ENCODE peak calls at places on chromosomes 5 and 9, in four cellular contexts. L is WTC11, S is HepG2, N is K562. O is an unnamed sample.

GRCh38 chr9:35716236-35716635 is 15.8 kb downstream of the TLN1 start:
- DNase-seq in S (no peak), N (no peak), L (no peak), O (no peak)

GRCh38 chr9:105050296-105050695 is 122.3 kb upstream of the ABCA1 start:
- DNase-seq in S (no peak), L (no peak), N (no peak), O (no peak)

GRCh38 chr5:102911973-102912372 is 156.9 kb downstream of the PAM start:
- DNase-seq in N (no peak), L (no peak), S (no peak), O (no peak)

GRCh38 chr9:92669527-92669889 is 423 bp downstream of the IPPK start:
- DNase-seq in S (no peak), L (peak), N (peak), O (peak)

GRCh38 chr5:95963650-95964410 is 2.2 kb upstream of the ELL2 start:
- DNase-seq in N (peak), L (no peak), S (no peak), O (no peak)

GRCh38 chr5:155193018-155193417 is 179.5 kb downstream of the KIF4B start:
- DNase-seq in N (no peak), L (no peak), S (no peak), O (no peak)

GRCh38 chr5:96101358-96102089 is 139.9 kb upstream of the ELL2 start:
- DNase-seq in L (no peak), S (no peak), N (no peak), O (no peak)

GRCh38 chr9:131642496-131643083 is 97.3 kb downstream of the PRRT1B start:
- DNase-seq in S (no peak), N (no peak), L (no peak), O (no peak)

GRCh38 chr9:130667117-130667430 is 2.7 kb downstream of the PRDM12 start:
- DNase-seq in N (no peak), S (no peak), L (no peak), O (no peak)

GRCh38 chr9:110214090-110214489 is 6.1 kb upstream of the C9orf152 start:
- DNase-seq in S (peak), L (no peak), N (no peak), O (no peak)

GRCh38 chr5:112163435-112163834 is 255.6 kb downstream of the EPB41L4A start:
- DNase-seq in L (no peak), S (no peak), N (no peak), O (no peak)

GRCh38 chr5:112160652-112161391 is 258.3 kb downstream of the EPB41L4A start:
- DNase-seq in S (peak), N (peak), L (peak), O (peak)

GRCh38 chr5:112161392-112161748 is 257.7 kb downstream of the EPB41L4A start:
- DNase-seq in N (no peak), L (no peak), S (no peak), O (no peak)

GRCh38 chr5:112156211-112156610 is 262.9 kb downstream of the EPB41L4A start:
- DNase-seq in L (no peak), N (no peak), S (no peak), O (no peak)

GRCh38 chr5:112159435-112159834 is 259.6 kb downstream of the EPB41L4A start:
- DNase-seq in N (no peak), S (no peak), L (no peak), O (no peak)
- TF ChIP-seq ELF4 in N (no peak), S (no peak), L (no peak), O (no peak)

GRCh38 chr9:8514760-8515159 is 715.2 kb upstream of the DMAC1 start:
- DNase-seq in N (no peak), S (no peak), L (no peak), O (no peak)
- TF ChIP-seq ELF4 in N (no peak), S (no peak), L (no peak), O (no peak)

GRCh38 chr9:133147412-133148271 is 16.1 kb downstream of the GBGT1 start:
- DNase-seq in L (peak), S (peak), N (peak), O (peak)
- TF ChIP-seq ELF4 in L (no peak), S (no peak), N (no peak), O (no peak)

DNA sequence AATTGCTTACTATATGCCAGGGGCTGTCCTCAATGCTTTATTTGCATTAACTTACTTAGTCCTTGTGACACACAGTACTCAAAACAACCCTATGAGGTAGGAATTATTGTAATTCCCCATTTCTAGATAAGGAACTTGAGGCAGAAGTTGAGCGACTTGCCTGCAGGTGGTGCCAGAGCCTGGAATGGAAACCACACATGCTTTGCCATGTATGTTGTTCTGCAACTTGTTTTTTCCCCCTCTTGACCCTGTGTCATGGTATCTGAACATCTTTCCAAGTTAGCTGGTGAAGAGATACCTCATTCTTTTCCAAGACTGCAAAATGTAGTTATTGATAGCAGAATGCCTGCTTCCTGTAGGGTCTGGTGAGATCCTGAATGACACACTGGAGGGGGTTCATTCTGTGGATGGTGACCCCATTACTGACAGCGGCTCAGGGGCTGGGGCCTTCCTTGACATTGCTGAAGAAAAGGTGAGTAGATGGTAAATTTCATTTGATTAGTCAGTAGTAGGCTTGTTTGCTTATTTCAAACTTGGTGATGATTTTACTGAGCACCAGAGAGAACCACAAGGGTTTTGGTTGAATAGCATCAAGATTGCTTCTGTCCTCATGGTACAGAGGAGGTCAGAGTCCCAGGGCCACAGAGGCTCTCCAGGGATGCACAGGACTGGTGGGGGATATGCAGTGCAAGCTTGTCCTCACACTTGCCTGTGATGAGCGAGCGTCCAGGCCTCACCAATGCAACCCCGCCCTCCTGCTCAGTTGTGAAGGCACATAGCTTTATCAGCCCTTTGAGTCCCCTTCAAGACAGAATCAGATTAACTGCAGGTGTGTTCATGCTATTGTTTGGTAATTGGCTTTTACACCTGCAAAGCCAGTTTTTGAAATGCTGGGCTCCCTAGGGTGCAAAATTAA is 57.0 kb downstream of the COL15A1 start:
- DNase-seq in S (peak), N (peak), L (no peak), O (peak)
- TF ChIP-seq ELF4 in S (no peak), N (no peak), L (no peak), O (no peak)

GRCh38 chr9:85043248-85043647 is 373.7 kb downstream of the NTRK2 start:
- DNase-seq in N (no peak), L (no peak), S (no peak), O (no peak)

GRCh38 chr9:85040806-85041575 is 371.5 kb downstream of the NTRK2 start:
- DNase-seq in N (no peak), S (no peak), L (no peak), O (no peak)

GRCh38 chr9:85045271-85045670 is 375.7 kb downstream of the NTRK2 start:
- DNase-seq in S (no peak), N (no peak), L (no peak), O (no peak)

GRCh38 chr9:85041737-85042136 is 372.2 kb downstream of the NTRK2 start:
- DNase-seq in S (no peak), L (no peak), N (no peak), O (no peak)

DNA sequence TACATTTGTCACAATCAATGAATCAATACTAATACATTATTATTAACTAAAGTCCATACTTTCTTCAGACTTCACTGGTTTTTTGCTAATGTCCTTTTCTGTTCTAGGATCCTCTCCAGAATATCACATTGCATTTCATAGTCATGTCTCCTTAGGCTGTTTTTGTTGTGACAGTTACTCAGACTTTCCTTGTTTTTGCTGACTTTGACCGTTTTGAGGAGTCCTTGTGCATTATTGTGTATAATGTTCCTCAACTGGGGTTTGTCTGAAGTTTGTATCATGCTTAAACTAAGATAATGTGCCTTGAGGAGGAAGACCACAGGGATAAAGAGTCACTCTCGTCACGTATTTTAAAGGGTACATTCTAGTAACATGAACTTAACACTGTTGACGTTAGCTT is 376.9 kb downstream of the NTRK2 start:
- DNase-seq in L (no peak), S (no peak), N (no peak), O (no peak)
- TF ChIP-seq ELF4 in L (no peak), S (no peak), N (no peak), O (no peak)

GRCh38 chr5:139415869-139416268 is 12.0 kb upstream of the SPATA24 start:
- DNase-seq in N (no peak), L (no peak), S (no peak), O (no peak)

GRCh38 chr5:139415221-139415861 is 11.5 kb upstream of the SPATA24 start:
- DNase-seq in L (no peak), N (no peak), S (no peak), O (no peak)

GRCh38 chr5:139418804-139419203 is 14.9 kb upstream of the SPATA24 start:
- DNase-seq in N (no peak), L (no peak), S (no peak), O (no peak)

GRCh38 chr5:139416651-139417050 is 12.8 kb upstream of the SPATA24 start:
- DNase-seq in N (no peak), S (no peak), L (no peak), O (no peak)

DNA sequence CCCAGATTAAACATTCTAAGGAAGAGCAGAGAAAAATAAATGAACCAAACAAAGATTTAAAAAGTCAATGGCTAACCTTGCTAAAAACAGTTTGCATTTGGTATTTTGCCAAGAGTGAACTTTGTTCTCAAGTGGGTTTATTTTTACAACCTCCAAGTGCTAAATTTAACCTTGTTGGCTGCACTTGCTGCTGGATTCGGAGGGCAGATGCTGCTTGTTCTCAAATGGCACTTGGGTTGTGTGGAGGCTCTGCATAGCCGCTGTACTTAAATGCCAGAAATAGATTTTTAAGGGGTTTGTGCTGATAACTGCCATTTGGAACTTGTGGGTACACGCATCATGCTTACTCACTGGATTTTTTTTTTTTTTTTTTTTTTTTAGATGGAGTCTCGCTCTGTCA is 13.3 kb upstream of the SPATA24 start:
- DNase-seq in S (no peak), L (no peak), N (no peak), O (no peak)
- TF ChIP-seq ELF4 in S (no peak), L (no peak), N (no peak), O (no peak)

DNA sequence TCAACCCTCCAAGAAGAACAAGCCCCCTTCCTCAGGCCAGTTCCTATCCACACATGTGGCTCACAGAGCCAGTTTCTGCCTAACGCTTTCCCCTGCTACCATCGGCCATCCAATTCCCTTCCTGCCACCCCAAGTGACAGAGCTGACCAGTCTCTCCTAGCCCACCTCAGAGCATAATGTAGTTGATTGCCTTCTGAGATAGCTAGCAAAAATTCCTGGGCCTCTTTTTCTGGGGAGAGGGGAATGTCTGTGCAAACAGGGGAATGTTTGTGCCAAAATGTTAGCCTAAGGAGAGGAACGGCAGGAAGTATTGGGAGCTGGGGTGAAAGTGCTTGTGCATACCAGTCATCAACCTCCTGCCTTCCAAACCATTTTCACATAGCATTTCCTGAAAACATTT is 157.0 kb downstream of the PJA2 start:
- DNase-seq in L (no peak), S (no peak), N (no peak), O (peak)
- TF ChIP-seq ELF4 in L (no peak), S (no peak), N (no peak), O (no peak)